ENCODE peak calls at places on chromosomes 11 and 22, in six cellular contexts. B is A673; U is CD8-positive, alpha-beta T cell; P is AG04450; A is H1; D is PC-3. Y is an unnamed sample.

GRCh38 chr22:46681010-46681409 is 57.0 kb downstream of the CERK start:
- DNase-seq in D (no peak), B (no peak), U (no peak), A (no peak), P (no peak), Y (no peak)

GRCh38 chr22:24170189-24170588 is 11.1 kb upstream of the SUSD2 start:
- DNase-seq in P (no peak), B (no peak), D (no peak), U (no peak), A (no peak), Y (no peak)

GRCh38 chr11:68579455-68579854 is 104.9 kb upstream of the GAL start:
- DNase-seq in A (no peak), P (no peak), D (peak), B (no peak), U (no peak), Y (peak)

GRCh38 chr11:45485070-45485716 is 180.2 kb downstream of the CHST1 start:
- DNase-seq in B (no peak), U (no peak), A (no peak), P (no peak), D (no peak), Y (no peak)

GRCh38 chr22:36160499-36160942 is at the start of gene APOL3:
- DNase-seq in D (peak), B (no peak), U (peak), P (no peak), A (no peak), Y (peak)

GRCh38 chr11:19344661-19345518 is 104.1 kb upstream of the E2F8 start:
- DNase-seq in A (no peak), U (no peak), D (peak), B (peak), P (no peak), Y (peak)

GRCh38 chr11:39432929-39433328 is 2026.5 kb downstream of the LRRC4C start:
- DNase-seq in P (no peak), B (no peak), D (no peak), A (no peak), U (no peak), Y (no peak)

GRCh38 chr22:18991138-18991432 is 55.0 kb upstream of the PRODH start:
- DNase-seq in U (no peak), A (no peak), B (no peak), D (no peak), P (no peak), Y (no peak)

GRCh38 chr11:93652161-93652597 is 9.3 kb upstream of the CEP295 start:
- DNase-seq in D (peak), P (no peak), U (peak), B (peak), A (no peak), Y (peak)

GRCh38 chr11:83092488-83093384 is 21.0 kb upstream of the RAB30 start:
- DNase-seq in U (no peak), A (no peak), B (no peak), D (peak), P (no peak), Y (peak)

GRCh38 chr11:57387284-57388030 is 3.0 kb downstream of the PRG2 start:
- DNase-seq in D (peak), U (no peak), A (no peak), P (no peak), B (peak), Y (no peak)

GRCh38 chr22:27986459-27986858 is 67.4 kb upstream of the PITPNB start:
- DNase-seq in P (no peak), D (no peak), A (no peak), B (no peak), U (no peak), Y (no peak)

GRCh38 chr22:22406445-22406844 is 102.1 kb downstream of the ZNF280B start:
- DNase-seq in P (no peak), U (no peak), A (no peak), D (no peak), B (no peak), Y (no peak)

GRCh38 chr22:21603973-21604372 is 25.8 kb downstream of the YDJC start:
- DNase-seq in D (no peak), A (no peak), B (peak), P (no peak), U (no peak), Y (no peak)

GRCh38 chr22:33850227-33850626 is 70.0 kb downstream of the LARGE1 start:
- DNase-seq in A (no peak), U (no peak), B (no peak), D (no peak), P (no peak), Y (no peak)

GRCh38 chr22:38886333-38886732 is 14.3 kb upstream of the CBX6 start:
- DNase-seq in P (no peak), A (no peak), D (no peak), U (no peak), B (no peak), Y (no peak)

GRCh38 chr11:1751521-1751921 is 1.1 kb upstream of the IFITM10 start:
- DNase-seq in P (no peak), D (no peak), U (no peak), A (no peak), B (no peak), Y (no peak)

GRCh38 chr11:70769106-70769505 is 370.8 kb downstream of the CTTN start:
- DNase-seq in P (no peak), U (no peak), D (no peak), A (no peak), B (no peak), Y (peak)

GRCh38 chr22:39920134-39920743 is 19.4 kb downstream of the GRAP2 start:
- DNase-seq in D (no peak), A (no peak), U (peak), P (no peak), B (no peak), Y (no peak)

GRCh38 chr11:66936326-66936725 is 21.9 kb downstream of the PC start:
- DNase-seq in A (no peak), U (no peak), B (no peak), D (no peak), P (peak), Y (no peak)

GRCh38 chr11:116312560-116313340 is 460.0 kb downstream of the BUD13 start:
- DNase-seq in B (no peak), P (no peak), U (no peak), A (no peak), D (no peak), Y (peak)

GRCh38 chr22:24474221-24474620 is 20.9 kb upstream of the UPB1 start:
- DNase-seq in U (no peak), A (no peak), D (peak), P (peak), B (peak), Y (no peak)

GRCh38 chr22:20430641-20431519 is 6.7 kb downstream of the SCARF2 start:
- DNase-seq in P (no peak), D (peak), U (peak), A (no peak), B (peak), Y (peak)

GRCh38 chr22:36415415-36416168 is 27.8 kb upstream of the MYH9 start:
- DNase-seq in A (no peak), U (no peak), D (no peak), B (no peak), P (no peak), Y (no peak)

GRCh38 chr11:134512791-134513538 is 100.9 kb upstream of the B3GAT1 start:
- DNase-seq in B (no peak), D (no peak), U (peak), A (no peak), P (no peak), Y (no peak)

GRCh38 chr11:72672839-72673238 is 1.4 kb downstream of the PDE2A start:
- DNase-seq in P (no peak), D (no peak), A (no peak), U (no peak), B (no peak), Y (no peak)

GRCh38 chr11:72675221-72675620 is 999 bp upstream of the PDE2A start:
- DNase-seq in B (no peak), A (no peak), P (no peak), U (no peak), D (no peak), Y (no peak)

GRCh38 chr11:72673943-72674828 is at the start of gene PDE2A:
- DNase-seq in P (no peak), A (no peak), B (no peak), U (no peak), D (no peak), Y (no peak)

GRCh38 chr11:72671144-72672099 is 2.8 kb downstream of the PDE2A start:
- DNase-seq in D (no peak), A (no peak), B (no peak), U (no peak), P (no peak), Y (no peak)

DNA sequence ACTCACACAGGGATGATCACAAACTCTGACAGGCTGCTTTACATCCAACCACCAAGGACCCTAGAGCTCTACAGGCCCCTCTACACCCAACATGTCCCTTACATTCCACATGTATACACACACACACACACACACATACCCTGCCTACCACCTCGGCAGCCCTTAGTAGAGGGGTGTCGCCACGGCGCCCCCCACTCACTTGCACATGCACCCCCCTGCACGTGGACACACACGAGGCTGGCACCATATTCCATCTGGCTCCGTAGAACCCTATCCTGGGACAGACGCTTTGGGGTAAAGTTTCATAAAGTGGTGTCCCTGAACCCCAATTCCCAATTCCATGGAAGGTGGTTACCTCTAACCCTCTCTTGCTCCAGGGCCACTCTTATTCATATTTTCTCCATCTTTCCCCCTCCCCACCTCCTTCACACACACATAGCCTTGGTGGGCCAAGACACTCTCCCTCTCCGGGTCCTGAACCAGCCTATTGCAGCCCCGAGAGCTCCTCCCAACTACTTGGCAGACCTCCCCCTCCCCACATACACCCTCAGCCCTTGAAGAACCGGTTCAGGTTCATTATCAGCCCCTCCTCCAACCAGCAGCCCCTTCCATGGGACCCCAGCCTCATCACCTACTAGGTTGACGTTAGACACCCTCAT is 809 bp downstream of the PDE2A start:
- DNase-seq in A (no peak), D (no peak), P (no peak), B (no peak), U (no peak), Y (no peak)
- H3K4me3 ChIP-seq in A (no peak), D (no peak), P (no peak), B (no peak), U (no peak), Y (no peak)

DNA sequence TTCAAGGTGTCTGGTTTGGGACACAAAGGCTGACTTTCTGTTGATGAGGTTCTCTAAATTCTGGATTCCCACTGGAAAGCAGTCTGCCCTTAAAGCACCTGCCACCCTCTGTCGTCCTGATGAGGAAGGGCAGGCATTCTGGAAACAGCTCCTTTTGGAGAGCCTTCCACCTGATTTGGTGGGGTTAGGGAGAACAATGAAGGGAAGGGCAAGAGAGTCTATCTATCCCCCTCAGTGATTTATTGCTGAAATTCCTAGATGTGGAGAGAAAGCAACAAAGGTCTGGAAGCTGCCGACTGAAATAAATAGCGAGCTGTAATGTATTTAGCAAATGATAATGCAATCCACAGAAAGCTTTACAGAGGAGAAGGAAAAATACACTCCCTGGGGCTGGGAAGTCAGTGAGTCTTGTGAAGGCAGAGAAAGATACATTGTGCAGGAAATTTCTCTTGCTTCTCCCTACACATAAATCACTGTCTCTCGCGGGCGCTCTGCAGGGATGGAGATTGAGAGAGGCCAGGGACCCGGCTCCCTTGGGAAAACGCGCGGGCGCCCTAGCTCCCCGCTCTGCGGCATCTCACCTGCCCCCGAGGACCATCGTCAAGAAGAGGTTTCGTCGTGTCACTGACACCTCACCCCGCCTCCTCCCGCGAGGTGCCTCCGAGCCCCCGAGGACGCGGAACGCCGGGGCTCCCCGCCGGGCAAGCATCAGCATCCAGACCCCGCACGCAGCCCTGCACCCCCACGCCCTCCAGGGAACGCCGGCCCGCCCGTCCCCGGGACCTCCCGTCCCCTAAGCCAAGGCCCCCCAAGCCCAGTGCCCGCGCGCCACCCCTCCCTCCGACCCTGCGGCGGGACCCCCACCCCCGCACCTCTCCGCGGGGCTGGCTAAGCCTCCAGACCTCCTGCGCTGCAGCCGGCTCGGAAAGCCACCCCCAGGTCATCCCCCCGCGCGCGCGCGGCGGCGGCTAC is 673 bp downstream of the CDON start:
- DNase-seq in U (peak), B (peak), D (peak), P (no peak), A (no peak), Y (no peak)
- TF ChIP-seq CTCF in U (no peak), B (peak), D (peak), P (peak), A (peak), Y (peak)

GRCh38 chr11:111303476-111303875 is 5.1 kb downstream of the POU2AF3 start:
- DNase-seq in P (no peak), A (no peak), B (peak), D (peak), U (no peak), Y (peak)
- H3K4me3 ChIP-seq in P (no peak), A (no peak), B (no peak), D (no peak), U (no peak), Y (peak)

GRCh38 chr11:17639781-17640180 is 79.6 kb upstream of the MYOD1 start:
- DNase-seq in D (no peak), U (no peak), A (no peak), P (no peak), B (no peak), Y (no peak)

GRCh38 chr11:17637901-17638300 is 81.5 kb upstream of the MYOD1 start:
- DNase-seq in D (no peak), P (no peak), U (no peak), A (no peak), B (no peak), Y (no peak)

GRCh38 chr11:17640493-17641164 is 78.7 kb upstream of the MYOD1 start:
- DNase-seq in D (no peak), P (no peak), B (no peak), U (no peak), A (no peak), Y (no peak)

GRCh38 chr11:17638311-17638710 is 81.1 kb upstream of the MYOD1 start:
- DNase-seq in P (no peak), A (no peak), U (no peak), D (no peak), B (no peak), Y (no peak)

GRCh38 chr11:17639091-17639490 is 80.3 kb upstream of the MYOD1 start:
- DNase-seq in P (no peak), U (no peak), D (no peak), A (no peak), B (no peak), Y (no peak)
- TF ChIP-seq CTCF in P (no peak), U (no peak), D (no peak), A (no peak), B (no peak), Y (no peak)

GRCh38 chr11:94771390-94771789 is 3.2 kb downstream of the AMOTL1 start:
- DNase-seq in P (no peak), A (no peak), D (peak), B (no peak), U (no peak), Y (no peak)

GRCh38 chr11:94768602-94769511 is 701 bp downstream of the AMOTL1 start:
- DNase-seq in U (no peak), A (no peak), D (peak), P (no peak), B (peak), Y (no peak)

GRCh38 chr11:94771951-94772350 is 3.8 kb downstream of the AMOTL1 start:
- DNase-seq in D (no peak), U (no peak), P (no peak), A (no peak), B (no peak), Y (no peak)

GRCh38 chr11:94769897-94770296 is 1.7 kb downstream of the AMOTL1 start:
- DNase-seq in B (no peak), D (peak), U (no peak), A (no peak), P (no peak), Y (no peak)

DNA sequence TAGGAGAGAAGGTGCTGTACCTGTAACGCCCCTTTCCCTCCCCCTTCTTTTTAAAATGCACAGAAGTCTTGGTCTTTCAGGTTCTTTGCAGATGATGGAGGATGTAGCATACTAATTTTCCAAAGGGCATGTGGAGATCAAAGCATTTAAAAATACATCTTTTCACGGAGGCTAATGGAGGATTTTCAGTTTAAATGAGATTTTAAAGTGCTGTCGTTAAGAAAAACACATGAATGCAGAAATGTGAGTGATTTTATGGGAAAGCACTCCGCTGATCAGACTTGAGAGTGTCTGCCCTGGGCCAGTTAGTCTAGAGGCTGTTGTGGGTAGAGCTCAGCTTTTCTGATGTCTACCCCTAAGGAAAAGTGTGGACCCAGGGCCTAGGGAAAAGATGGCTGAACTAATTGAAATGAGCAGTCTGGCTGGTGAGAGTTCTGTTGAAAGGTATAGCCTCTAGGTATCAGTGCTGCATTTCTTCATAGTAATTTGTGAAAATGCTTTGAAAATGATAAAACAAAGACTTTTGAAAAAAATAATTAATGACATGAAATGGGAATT is 2.5 kb downstream of the AMOTL1 start:
- DNase-seq in U (no peak), A (no peak), D (no peak), P (no peak), B (no peak), Y (no peak)
- H3K4me3 ChIP-seq in U (no peak), A (no peak), D (peak), P (peak), B (peak), Y (no peak)

GRCh38 chr11:4022669-4023068 is 71.9 kb upstream of the RRM1 start:
- DNase-seq in U (no peak), B (no peak), P (no peak), A (no peak), D (peak), Y (no peak)

GRCh38 chr11:4017129-4017528 is 77.5 kb upstream of the RRM1 start:
- DNase-seq in U (no peak), A (no peak), D (no peak), B (no peak), P (no peak), Y (no peak)

GRCh38 chr11:4019891-4020290 is 74.7 kb upstream of the RRM1 start:
- DNase-seq in U (no peak), P (no peak), D (no peak), A (no peak), B (no peak), Y (no peak)

GRCh38 chr11:4018641-4019040 is 76.0 kb upstream of the RRM1 start:
- DNase-seq in D (no peak), U (no peak), A (no peak), B (no peak), P (no peak), Y (no peak)
- TF ChIP-seq CTCF in D (no peak), U (no peak), A (no peak), B (no peak), P (no peak), Y (no peak)

DNA sequence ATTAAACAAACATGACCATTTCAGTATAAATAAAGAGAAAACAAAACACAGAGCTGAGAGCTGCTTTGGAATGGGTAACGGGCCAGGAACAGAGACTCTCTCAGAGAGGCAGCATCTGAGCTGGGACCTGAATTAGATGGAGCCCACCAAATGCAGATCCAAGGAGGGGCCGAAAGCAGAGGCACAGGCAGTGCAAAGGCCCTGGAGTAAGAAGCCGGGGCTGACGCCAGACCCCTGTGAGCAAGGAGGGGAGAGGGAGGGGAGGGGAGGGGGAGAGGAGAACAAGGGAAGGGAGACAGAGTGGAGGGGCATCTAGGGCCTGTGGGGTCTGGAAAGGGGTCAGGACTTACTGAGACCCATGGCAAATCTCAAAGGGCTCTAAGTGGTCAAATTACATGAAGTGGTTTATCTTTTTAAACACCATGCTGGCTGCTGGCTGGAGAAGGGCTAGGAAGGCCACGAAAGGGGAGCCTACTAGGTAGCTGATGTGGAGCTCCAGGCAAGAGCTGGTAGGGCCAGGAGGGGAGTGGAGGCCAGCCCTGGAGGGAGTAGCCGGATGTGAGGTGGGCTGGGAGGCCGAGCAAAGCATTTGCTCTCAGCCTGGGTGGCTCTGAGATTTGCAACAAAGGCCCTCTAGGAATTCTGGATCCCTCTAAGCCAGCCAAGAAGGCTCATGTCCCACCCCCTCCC is 3.2 kb downstream of the OSBPL5 start:
- DNase-seq in A (no peak), U (no peak), D (no peak), B (no peak), P (no peak), Y (no peak)
- H3K4me3 ChIP-seq in A (no peak), U (no peak), D (no peak), B (no peak), P (no peak), Y (no peak)

Y was measured in LNCaP clone FGC.